ENCODE peak calls at places on chromosomes 11 and 22, in five cellular contexts. One of them, this sample, is unnamed.

GRCh38 chr22:18950141-18950540 is 14.0 kb upstream of the PRODH start:
- DNase-seq in hippocampal formation: no peak
- DNase-seq in thoracic aorta: no peak
- DNase-seq in stimulated activated CD4-positive, alpha-beta T cell treated with anti-CD3 and anti-CD28 coated beads, Interleukin-2, amount 100 ng/mL, for 48 hours: no peak
- DNase-seq in SW480: no peak
- DNase-seq in this sample: no peak

GRCh38 chr11:64372021-64372420 is 13.1 kb downstream of the RPS6KA4 start:
- DNase-seq in hippocampal formation: no peak
- DNase-seq in thoracic aorta: no peak
- DNase-seq in stimulated activated CD4-positive, alpha-beta T cell treated with anti-CD3 and anti-CD28 coated beads, Interleukin-2, amount 100 ng/mL, for 48 hours: no peak
- DNase-seq in SW480: peak; percentile 14
- DNase-seq in this sample: no peak

GRCh38 chr11:75275581-75275980 is 35.0 kb downstream of the TPBGL start:
- DNase-seq in hippocampal formation: no peak
- DNase-seq in thoracic aorta: no peak
- DNase-seq in stimulated activated CD4-positive, alpha-beta T cell treated with anti-CD3 and anti-CD28 coated beads, Interleukin-2, amount 100 ng/mL, for 48 hours: peak; percentile 15
- DNase-seq in SW480: no peak
- DNase-seq in this sample: no peak

GRCh38 chr11:78032090-78032489 is 9.0 kb upstream of the KCTD14 start:
- DNase-seq in hippocampal formation: no peak
- DNase-seq in thoracic aorta: no peak
- DNase-seq in stimulated activated CD4-positive, alpha-beta T cell treated with anti-CD3 and anti-CD28 coated beads, Interleukin-2, amount 100 ng/mL, for 48 hours: no peak
- DNase-seq in SW480: no peak
- DNase-seq in this sample: no peak

GRCh38 chr11:131888230-131888826 is 517.9 kb downstream of the NTM start:
- DNase-seq in hippocampal formation: no peak
- DNase-seq in thoracic aorta: no peak
- DNase-seq in stimulated activated CD4-positive, alpha-beta T cell treated with anti-CD3 and anti-CD28 coated beads, Interleukin-2, amount 100 ng/mL, for 48 hours: no peak
- DNase-seq in SW480: peak; percentile 87
- DNase-seq in this sample: no peak

GRCh38 chr11:113255096-113255495 is 59.3 kb upstream of the TTC12 start:
- DNase-seq in hippocampal formation: no peak
- DNase-seq in thoracic aorta: no peak
- DNase-seq in stimulated activated CD4-positive, alpha-beta T cell treated with anti-CD3 and anti-CD28 coated beads, Interleukin-2, amount 100 ng/mL, for 48 hours: no peak
- DNase-seq in SW480: no peak
- DNase-seq in this sample: no peak

GRCh38 chr11:63768232-63769043 is at the start of gene ZFTA:
- DNase-seq in hippocampal formation: peak; percentile 39
- DNase-seq in thoracic aorta: no peak
- DNase-seq in stimulated activated CD4-positive, alpha-beta T cell treated with anti-CD3 and anti-CD28 coated beads, Interleukin-2, amount 100 ng/mL, for 48 hours: peak; percentile 50
- DNase-seq in SW480: peak; percentile 73
- DNase-seq in this sample: peak; percentile 73

GRCh38 chr11:77084581-77085191 is 17.9 kb downstream of the CAPN5 start:
- DNase-seq in hippocampal formation: no peak
- DNase-seq in thoracic aorta: no peak
- DNase-seq in stimulated activated CD4-positive, alpha-beta T cell treated with anti-CD3 and anti-CD28 coated beads, Interleukin-2, amount 100 ng/mL, for 48 hours: no peak
- DNase-seq in SW480: no peak
- DNase-seq in this sample: no peak

GRCh38 chr11:64400096-64400495 is 41.1 kb downstream of the RPS6KA4 start:
- DNase-seq in hippocampal formation: no peak
- DNase-seq in thoracic aorta: no peak
- DNase-seq in stimulated activated CD4-positive, alpha-beta T cell treated with anti-CD3 and anti-CD28 coated beads, Interleukin-2, amount 100 ng/mL, for 48 hours: no peak
- DNase-seq in SW480: peak; percentile 17
- DNase-seq in this sample: no peak

GRCh38 chr11:65773784-65774411 is 6.9 kb downstream of the AP5B1 start:
- DNase-seq in hippocampal formation: no peak
- DNase-seq in thoracic aorta: no peak
- DNase-seq in stimulated activated CD4-positive, alpha-beta T cell treated with anti-CD3 and anti-CD28 coated beads, Interleukin-2, amount 100 ng/mL, for 48 hours: no peak
- DNase-seq in SW480: no peak
- DNase-seq in this sample: no peak